ENCODE peak calls at places on chromosomes 4 and X, in five cellular contexts. A is HCT116, Y is K562, M is HepG2, H is H1. W is an unnamed sample. For H3K4me1, the result is how much of the 10 kb centered on the place peaks cover.

GRCh38 chrX:22800360-22800759 is 199.4 kb upstream of the DDX53 start:
- DNase-seq in A (no peak), Y (no peak), M (no peak), H (no peak), W (no peak)

GRCh38 chrX:77446029-77446585 is 1.1 kb upstream of the FGF16 start:
- DNase-seq in A (no peak), Y (no peak), M (no peak), H (no peak), W (no peak)

GRCh38 chr4:48079972-48080391 is 54.1 kb downstream of the TXK start:
- DNase-seq in A (no peak), Y (no peak), M (no peak), H (no peak), W (no peak)

GRCh38 chr4:187333151-187333550 is 609.5 kb upstream of the FAT1 start:
- DNase-seq in A (no peak), Y (no peak), M (no peak), H (no peak), W (no peak)

GRCh38 chr4:88866862-88867550 is 169.4 kb upstream of the NAP1L5 start:
- DNase-seq in A (no peak), Y (no peak), M (no peak), H (no peak), W (no peak)

GRCh38 chr4:124415206-124415605 is 297.3 kb downstream of the ANKRD50 start:
- DNase-seq in A (no peak), Y (no peak), M (no peak), H (no peak), W (no peak)

GRCh38 chr4:56655627-56656345 is 25.3 kb downstream of the HOPX start:
- DNase-seq in A (no peak), Y (no peak), M (no peak), H (no peak), W (no peak)

GRCh38 chrX:139194571-139195280 is 335.8 kb upstream of the F9 start:
- DNase-seq in A (no peak), Y (peak), M (no peak), H (no peak), W (no peak)

GRCh38 chrX:51804741-51805140 is 61.5 kb downstream of the GSPT2 start:
- DNase-seq in A (no peak), Y (peak), M (no peak), H (no peak), W (no peak)

GRCh38 chrX:16638533-16638932 is 11.4 kb upstream of the S100G start:
- DNase-seq in A (no peak), Y (no peak), M (no peak), H (no peak), W (no peak)

GRCh38 chrX:3017492-3017891 is 11.1 kb downstream of the ARSH start:
- DNase-seq in A (no peak), Y (no peak), M (no peak), H (no peak), W (no peak)

GRCh38 chr4:80431203-80431602 is 95.7 kb downstream of the CFAP299 start:
- DNase-seq in A (no peak), Y (no peak), M (no peak), H (no peak), W (no peak)

GRCh38 chrX:69396916-69397315 is 107.2 kb upstream of the NALF2 start:
- DNase-seq in A (no peak), Y (no peak), M (no peak), H (peak), W (no peak)

GRCh38 chr4:52010976-52011375 is 9.2 kb downstream of the LRRC66 start:
- DNase-seq in A (no peak), Y (no peak), M (no peak), H (no peak), W (no peak)

GRCh38 chr4:119579823-119580222 is 48.8 kb downstream of the PDE5A start:
- DNase-seq in A (no peak), Y (no peak), M (no peak), H (no peak), W (no peak)

GRCh38 chrX:2497961-2498780 is 2.6 kb downstream of the DHRSX start:
- DNase-seq in A (no peak), Y (no peak), M (peak), H (no peak), W (no peak)

GRCh38 chr4:76689079-76689817 is 208.7 kb downstream of the SOWAHB start:
- DNase-seq in A (peak), Y (no peak), M (no peak), H (no peak), W (no peak)

GRCh38 chrX:109872021-109872730 is 130.7 kb upstream of the TMEM164 start:
- DNase-seq in A (no peak), Y (no peak), M (peak), H (no peak), W (no peak)

GRCh38 chrX:64975491-64975890 is 759 bp downstream of the ZC4H2 start:
- DNase-seq in A (no peak), Y (no peak), M (peak), H (no peak), W (no peak)

GRCh38 chr4:158805628-158806471 is 37.0 kb downstream of the FNIP2 start:
- DNase-seq in A (no peak), Y (no peak), M (no peak), H (no peak), W (no peak)

GRCh38 chr4:144709159-144709558 is 63.2 kb downstream of the HHIP start:
- DNase-seq in A (peak), Y (no peak), M (no peak), H (no peak), W (no peak)

GRCh38 chrX:5399403-5399802 is 829.3 kb downstream of the NLGN4X start:
- DNase-seq in A (no peak), Y (no peak), M (no peak), H (no peak), W (no peak)

GRCh38 chrX:47650164-47651042 is at the start of gene ELK1:
- DNase-seq in A (peak), Y (peak), M (peak), H (peak), W (peak)

GRCh38 chr4:6134612-6135220 is 65.6 kb downstream of the JAKMIP1 start:
- DNase-seq in A (peak), Y (peak), M (peak), H (no peak), W (peak)

GRCh38 chr4:70849277-70849676 is 9.6 kb upstream of the GRSF1 start:
- DNase-seq in A (no peak), Y (no peak), M (no peak), H (no peak), W (no peak)
- H3K4me1 ChIP-seq in A (under half), Y (under half), M (under half), H (under half), W (under half)

DNA sequence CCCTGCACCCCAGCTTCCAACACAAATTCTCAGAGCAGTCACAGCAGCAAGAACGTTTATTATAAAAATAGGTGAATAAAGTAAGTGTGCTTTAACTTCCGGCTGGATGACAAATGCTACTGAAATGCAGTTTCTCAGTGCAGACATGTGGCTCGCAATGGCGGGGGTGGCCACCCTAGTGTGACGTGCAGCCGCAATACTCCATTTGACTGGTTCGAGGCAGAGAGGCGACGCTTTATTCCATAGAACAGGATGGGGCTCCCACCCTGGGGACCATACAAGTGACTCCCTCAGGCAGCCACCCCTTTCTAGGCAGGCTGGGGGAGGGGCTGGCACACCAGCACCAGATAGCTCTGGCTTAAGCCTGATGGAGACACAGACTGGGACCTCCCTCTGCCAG is 14.5 kb downstream of the TNIP2 start:
- DNase-seq in A (no peak), Y (no peak), M (no peak), H (no peak), W (no peak)
- H3K4me2 ChIP-seq in A (no peak), Y (no peak), M (no peak), H (no peak), W (no peak)

DNA sequence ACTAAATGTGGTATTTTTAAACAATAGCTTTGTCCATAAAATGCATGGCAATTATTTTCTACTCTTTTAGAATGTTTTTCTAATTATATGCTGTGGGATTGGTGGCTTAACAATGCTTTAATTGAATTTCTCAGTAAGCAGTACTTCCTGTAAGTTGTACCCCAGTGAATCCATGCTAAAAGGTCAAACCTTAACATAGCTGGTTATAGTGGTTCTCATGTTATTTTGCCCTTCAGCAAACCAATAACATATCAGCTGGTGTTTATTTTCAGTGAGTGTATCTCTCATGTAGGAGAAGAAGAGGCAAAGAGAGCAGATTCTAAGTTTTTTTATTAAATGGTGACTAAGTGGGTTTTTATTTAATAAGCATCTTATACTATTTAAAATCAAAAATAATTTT is 41.5 kb downstream of the BTC start:
- DNase-seq in A (no peak), Y (no peak), M (no peak), H (no peak), W (no peak)
- TF ChIP-seq ATF3 in A (no peak), Y (no peak), M (no peak), H (no peak), W (no peak)

DNA sequence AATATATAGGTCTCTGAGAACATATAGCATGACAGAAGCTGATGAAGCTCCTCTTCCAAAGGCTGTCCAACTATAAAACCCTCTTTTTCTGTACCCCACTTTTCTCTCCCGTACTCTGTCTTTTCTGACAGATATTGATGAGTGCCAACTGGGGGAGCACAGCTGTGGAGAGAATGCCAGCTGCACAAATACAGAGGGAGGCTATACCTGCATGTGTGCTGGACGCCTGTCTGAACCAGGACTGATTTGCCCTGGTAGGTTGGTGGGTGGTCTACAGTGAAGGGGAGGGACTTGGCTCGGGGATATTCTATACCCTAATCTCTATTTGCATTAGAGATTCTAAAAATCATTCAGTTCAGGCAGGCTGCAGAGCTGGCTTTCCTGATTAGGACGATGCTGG is 80.4 kb downstream of the EGF start:
- DNase-seq in A (no peak), Y (no peak), M (no peak), H (no peak), W (no peak)
- H3K4me1 ChIP-seq in A (under half), Y (under half), M (under half), H (under half), W (under half)

GRCh38 chrX:32852203-32852602 is 359.1 kb downstream of the DMD start:
- DNase-seq in A (no peak), Y (no peak), M (no peak), H (no peak), W (no peak)

GRCh38 chrX:32847921-32848320 is 363.4 kb downstream of the DMD start:
- DNase-seq in A (no peak), Y (no peak), M (no peak), H (no peak), W (no peak)

GRCh38 chrX:32851556-32851955 is 359.8 kb downstream of the DMD start:
- DNase-seq in A (no peak), Y (no peak), M (no peak), H (no peak), W (no peak)
- H3K4me2 ChIP-seq in A (no peak), Y (no peak), M (no peak), H (no peak), W (no peak)

GRCh38 chrX:9272166-9272565 is 192.7 kb upstream of the TBL1X start:
- DNase-seq in A (no peak), Y (no peak), M (no peak), H (no peak), W (no peak)
- TF ChIP-seq ATF3 in A (no peak), Y (no peak), M (no peak), H (no peak), W (no peak)

GRCh38 chr4:152919826-152920225 is 16.3 kb upstream of the FHDC1 start:
- DNase-seq in A (no peak), Y (no peak), M (no peak), H (no peak), W (no peak)
- H3K4me1 ChIP-seq in A (under half), Y (under half), M (under half), H (under half), W (under half)

DNA sequence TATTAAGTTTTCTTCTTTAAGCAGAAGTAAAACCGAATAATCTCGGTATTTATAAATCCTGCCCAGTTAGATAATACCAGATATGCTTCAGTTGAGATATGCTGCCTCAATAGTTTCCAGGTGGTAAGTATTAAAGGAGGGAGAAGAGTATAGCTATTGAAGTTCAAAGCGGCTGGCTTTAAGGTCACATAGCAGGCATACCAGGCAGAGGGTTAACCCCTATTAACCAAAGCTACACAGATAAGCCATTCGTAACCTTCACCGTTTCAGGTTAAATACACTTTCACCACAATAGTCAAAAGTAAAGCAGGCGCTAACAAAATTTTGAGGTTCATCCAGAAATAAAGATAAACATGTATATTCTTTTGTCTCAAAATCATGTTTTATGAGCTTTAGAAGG is 54.3 kb downstream of the EDNRA start:
- DNase-seq in A (no peak), Y (no peak), M (peak), H (no peak), W (no peak)
- H3K4me2 ChIP-seq in A (no peak), Y (no peak), M (no peak), H (no peak), W (no peak)